ENCODE peak calls at places on chromosome 22, in seven cellular contexts. Q is K562; Y is germinal center; C is erythroblast; U is GM12865; N is MM.1S; A is activated T-cell treated with anti-CD3 and anti-CD28 coated beads, Interleukin-2, amount 50 U/mL, for 24 hours. I is an unnamed sample.

GRCh38 chr22:27603823-27604190 is 197.7 kb downstream of the MN1 start:
- DNase-seq in C (no peak), Q (no peak), A (no peak), Y (no peak), U (no peak), N (no peak), I (no peak)

GRCh38 chr22:44496844-44497217 is 1.2 kb downstream of the RTL6 start:
- DNase-seq in Y (no peak), C (no peak), U (no peak), N (no peak), Q (no peak), A (no peak), I (no peak)

GRCh38 chr22:40463017-40463631 is 92.7 kb downstream of the SGSM3 start:
- DNase-seq in C (peak; percentile 40), U (peak; percentile 74), Y (peak; percentile 55), N (no peak), Q (peak; percentile 59), A (peak; percentile 47), I (no peak)

GRCh38 chr22:23829845-23830372 is 8.9 kb downstream of the DERL3 start:
- DNase-seq in Q (no peak), A (no peak), Y (no peak), C (no peak), U (no peak), N (no peak), I (no peak)

GRCh38 chr22:37777122-37777687 is 30.5 kb upstream of the GCAT start:
- DNase-seq in Y (peak; percentile 65), U (peak; percentile 73), N (peak; percentile 66), A (no peak), Q (peak; percentile 58), C (no peak), I (no peak)

GRCh38 chr22:42269407-42270177 is 861 bp downstream of the TCF20 start:
- DNase-seq in N (peak; percentile 76), Q (peak; percentile 72), A (peak; percentile 82), Y (peak; percentile 84), C (peak; percentile 78), U (peak; percentile 83), I (peak; percentile 58)

GRCh38 chr22:27624705-27625104 is 176.9 kb downstream of the MN1 start:
- DNase-seq in C (no peak), A (no peak), Y (no peak), Q (no peak), U (no peak), N (no peak), I (no peak)

GRCh38 chr22:29726512-29727247 is 6.9 kb downstream of the CABP7 start:
- DNase-seq in A (no peak), C (peak; percentile 51), U (no peak), N (no peak), Y (no peak), Q (no peak), I (no peak)

GRCh38 chr22:29212738-29213137 is 7.0 kb downstream of the EMID1 start:
- DNase-seq in N (no peak), Y (no peak), Q (no peak), A (no peak), U (no peak), C (no peak), I (no peak)

GRCh38 chr22:31583861-31584485 is 78.0 kb downstream of the PISD start:
- DNase-seq in C (no peak), U (no peak), N (no peak), Y (no peak), Q (no peak), A (no peak), I (no peak)

GRCh38 chr22:17781319-17782031 is 7.2 kb upstream of the BID start:
- DNase-seq in A (peak; percentile 78), Q (peak; percentile 35), C (peak; percentile 51), U (peak; percentile 84), N (peak; percentile 82), Y (no peak), I (peak; percentile 40)

GRCh38 chr22:30668306-30668655 is 606 bp upstream of the DUSP18 start:
- DNase-seq in U (no peak), Q (no peak), Y (no peak), C (no peak), N (no peak), A (no peak), I (no peak)

GRCh38 chr22:30564766-30565118 is 9.7 kb downstream of the GAL3ST1 start:
- DNase-seq in U (no peak), C (no peak), A (no peak), Q (no peak), N (no peak), Y (no peak), I (no peak)

GRCh38 chr22:50529416-50530279 is at the start of gene TYMP:
- DNase-seq in A (peak; percentile 86), Q (no peak), C (peak; percentile 72), Y (peak; percentile 85), N (no peak), U (peak; percentile 93), I (peak; percentile 54)

GRCh38 chr22:46684706-46685105 is 53.3 kb downstream of the CERK start:
- DNase-seq in Y (peak; percentile 86), Q (no peak), C (no peak), A (no peak), U (peak; percentile 87), N (no peak), I (no peak)

GRCh38 chr22:39233736-39234120 is 11.1 kb downstream of the PDGFB start:
- DNase-seq in C (no peak), Y (no peak), A (no peak), U (no peak), Q (no peak), N (no peak), I (no peak)

GRCh38 chr22:20013382-20013871 is 3.2 kb downstream of the ARVCF start:
- DNase-seq in C (peak; percentile 83), N (no peak), Y (no peak), Q (peak; percentile 88), A (peak; percentile 48), U (peak; percentile 62), I (no peak)

GRCh38 chr22:49549256-49549655 is 278.4 kb downstream of the BRD1 start:
- DNase-seq in C (no peak), U (no peak), Q (no peak), A (no peak), N (no peak), Y (no peak), I (no peak)

GRCh38 chr22:45497746-45498145 is 4.9 kb upstream of the FBLN1 start:
- DNase-seq in A (no peak), C (no peak), Q (no peak), Y (no peak), U (no peak), N (no peak), I (no peak)

GRCh38 chr22:45976351-45977002 is 485 bp downstream of the WNT7B start:
- DNase-seq in Y (no peak), A (peak; percentile 46), Q (no peak), C (no peak), N (no peak), U (no peak), I (no peak)

GRCh38 chr22:35116817-35117216 is 50.9 kb downstream of the ISX start:
- DNase-seq in N (no peak), U (no peak), C (no peak), A (no peak), Y (no peak), Q (no peak), I (no peak)

GRCh38 chr22:42202048-42202447 is 68.4 kb downstream of the TCF20 start:
- DNase-seq in C (no peak), Q (no peak), Y (no peak), A (no peak), N (no peak), U (no peak), I (peak; percentile 41)

GRCh38 chr22:40721266-40721665 is 42.0 kb downstream of the MCHR1 start:
- DNase-seq in Q (peak; percentile 24), N (no peak), U (no peak), C (no peak), Y (no peak), A (no peak), I (no peak)

GRCh38 chr22:36193577-36193976 is 8.0 kb downstream of the APOL4 start:
- DNase-seq in C (no peak), Q (no peak), A (no peak), Y (no peak), N (no peak), U (no peak), I (no peak)

GRCh38 chr22:28892175-28892731 is 8.9 kb downstream of the ZNRF3 start:
- DNase-seq in U (no peak), Y (no peak), C (no peak), N (no peak), A (peak; percentile 28), Q (no peak), I (no peak)

GRCh38 chr22:27876684-27877083 is 42.4 kb downstream of the PITPNB start:
- DNase-seq in N (no peak), C (no peak), Y (no peak), Q (no peak), A (no peak), U (no peak), I (no peak)

GRCh38 chr22:50656122-50657070 is 16.2 kb upstream of the SHANK3 start:
- DNase-seq in N (no peak), Q (no peak), Y (no peak), U (no peak), A (no peak), C (no peak), I (no peak)

GRCh38 chr22:46968848-46969247 is 206.4 kb downstream of the TBC1D22A start:
- DNase-seq in A (no peak), U (no peak), Q (no peak), Y (no peak), N (no peak), C (no peak), I (no peak)

I was measured in effector memory CD8-positive, alpha-beta T cell.